ENCODE peak calls at places on chromosomes 3 and 15, in seven cellular contexts. G is AG04450, J is KBM-7, I is RCC 7860, H is GM12891, Q is A172, V is hepatic stellate cell. P is an unnamed sample.

GRCh38 chr3:10581251-10581650 is 75.9 kb upstream of the ATP2B2 start:
- DNase-seq in V (no peak), H (no peak), G (no peak), I (no peak), J (no peak), Q (peak), P (no peak)

GRCh38 chr15:87527416-87527815 is 729.1 kb downstream of the NTRK3 start:
- DNase-seq in Q (peak), J (no peak), I (peak), V (no peak), G (no peak), H (no peak), P (no peak)

GRCh38 chr3:189295089-189295488 is 123.3 kb downstream of the TPRG1 start:
- DNase-seq in V (no peak), Q (no peak), I (no peak), G (no peak), H (no peak), J (no peak), P (no peak)

GRCh38 chr3:99246010-99246654 is 344.6 kb upstream of the DCBLD2 start:
- DNase-seq in H (no peak), Q (peak), V (no peak), J (no peak), I (no peak), G (no peak), P (no peak)

GRCh38 chr15:92074646-92075045 is 221.1 kb downstream of the SLCO3A1 start:
- DNase-seq in H (no peak), J (no peak), I (peak), G (no peak), V (peak), Q (peak), P (no peak)

GRCh38 chr3:57382933-57383332 is 90.4 kb upstream of the ASB14 start:
- DNase-seq in Q (no peak), I (peak), G (no peak), J (no peak), H (no peak), V (no peak), P (no peak)

GRCh38 chr3:113166719-113167492 is 44.5 kb upstream of the BOC start:
- DNase-seq in J (no peak), H (no peak), V (no peak), G (peak), I (no peak), Q (peak), P (no peak)

GRCh38 chr15:79094611-79095021 is 4.0 kb upstream of the RASGRF1 start:
- DNase-seq in I (no peak), V (no peak), H (no peak), Q (no peak), G (no peak), J (no peak), P (no peak)

GRCh38 chr3:60325610-60326181 is 925.6 kb downstream of the FHIT start:
- DNase-seq in Q (no peak), G (no peak), J (peak), I (no peak), H (no peak), V (no peak), P (no peak)

GRCh38 chr3:97896547-97896946 is 74.7 kb downstream of the CRYBG3 start:
- DNase-seq in J (no peak), V (no peak), I (no peak), G (no peak), Q (no peak), H (no peak), P (no peak)

GRCh38 chr3:74607803-74608202 is 6.7 kb downstream of the CNTN3 start:
- DNase-seq in V (no peak), I (no peak), G (no peak), Q (no peak), H (no peak), J (no peak), P (no peak)

GRCh38 chr3:121505256-121505655 is 40.5 kb downstream of the POLQ start:
- DNase-seq in H (no peak), Q (no peak), J (no peak), V (no peak), G (no peak), I (no peak), P (no peak)

GRCh38 chr3:165837058-165837525 is at the start of gene BCHE:
- DNase-seq in H (no peak), J (no peak), G (peak), V (no peak), I (no peak), Q (peak), P (peak)

GRCh38 chr3:44330444-44330843 is 8.1 kb upstream of the TCAIM start:
- DNase-seq in V (no peak), J (peak), Q (no peak), I (no peak), H (no peak), G (no peak), P (no peak)

GRCh38 chr15:25810631-25811077 is 52.5 kb downstream of the ATP10A start:
- DNase-seq in I (no peak), J (no peak), Q (no peak), V (no peak), G (no peak), H (no peak), P (no peak)

GRCh38 chr3:84547971-84548970 is 410.5 kb upstream of the CADM2 start:
- DNase-seq in J (peak), V (peak), G (no peak), H (peak), I (peak), Q (peak), P (no peak)